ENCODE peak calls at places on chromosome 22, in ten cellular contexts. W, T, B, Z, U, L, X, V, D and J are unnamed samples.

GRCh38 chr22:35150163-35151107 is 84.5 kb downstream of the ISX start:
- DNase-seq in V (peak; percentile 76), Z (peak; percentile 8), W (peak; percentile 94), L (peak; percentile 32), T (peak; percentile 25), D (peak; percentile 75), X (peak; percentile 60), B (no peak), U (peak; percentile 52), J (peak; percentile 30)

GRCh38 chr22:36505998-36506635 is 723 bp downstream of the FOXRED2 start:
- DNase-seq in L (no peak), X (no peak), U (no peak), T (no peak), D (peak; percentile 72), W (no peak), B (no peak), V (no peak), Z (no peak), J (no peak)

GRCh38 chr22:44145544-44145943 is 35.2 kb upstream of the PARVG start:
- DNase-seq in D (peak; percentile 74), V (no peak), X (no peak), T (no peak), U (no peak), W (no peak), B (no peak), L (no peak), Z (no peak), J (no peak)

GRCh38 chr22:46795140-46795539 is 32.7 kb downstream of the TBC1D22A start:
- DNase-seq in T (no peak), B (no peak), W (no peak), D (no peak), L (no peak), V (no peak), Z (no peak), U (no peak), X (peak; percentile 46), J (no peak)

GRCh38 chr22:35198738-35199137 is 58.6 kb upstream of the HMGXB4 start:
- DNase-seq in D (no peak), T (no peak), L (no peak), Z (no peak), V (no peak), B (no peak), W (no peak), X (no peak), U (no peak), J (no peak)

GRCh38 chr22:49601614-49602321 is 225.9 kb downstream of the BRD1 start:
- DNase-seq in B (no peak), X (peak; percentile 23), T (no peak), D (no peak), L (no peak), U (peak; percentile 6), Z (no peak), V (no peak), W (no peak), J (no peak)

GRCh38 chr22:35476341-35476740 is 64.3 kb upstream of the RASD2 start:
- DNase-seq in W (no peak), L (no peak), V (no peak), B (no peak), D (no peak), T (no peak), U (no peak), X (no peak), Z (no peak), J (no peak)

GRCh38 chr22:39577900-39578299 is 7.3 kb downstream of the CACNA1I start:
- DNase-seq in Z (no peak), U (no peak), B (no peak), W (no peak), L (no peak), X (no peak), D (no peak), T (no peak), V (no peak), J (no peak)

GRCh38 chr22:41841085-41841712 is 8.3 kb downstream of the SREBF2 start:
- DNase-seq in V (peak; percentile 19), W (no peak), B (no peak), T (no peak), Z (no peak), U (no peak), X (no peak), L (no peak), D (no peak), J (no peak)

DNA sequence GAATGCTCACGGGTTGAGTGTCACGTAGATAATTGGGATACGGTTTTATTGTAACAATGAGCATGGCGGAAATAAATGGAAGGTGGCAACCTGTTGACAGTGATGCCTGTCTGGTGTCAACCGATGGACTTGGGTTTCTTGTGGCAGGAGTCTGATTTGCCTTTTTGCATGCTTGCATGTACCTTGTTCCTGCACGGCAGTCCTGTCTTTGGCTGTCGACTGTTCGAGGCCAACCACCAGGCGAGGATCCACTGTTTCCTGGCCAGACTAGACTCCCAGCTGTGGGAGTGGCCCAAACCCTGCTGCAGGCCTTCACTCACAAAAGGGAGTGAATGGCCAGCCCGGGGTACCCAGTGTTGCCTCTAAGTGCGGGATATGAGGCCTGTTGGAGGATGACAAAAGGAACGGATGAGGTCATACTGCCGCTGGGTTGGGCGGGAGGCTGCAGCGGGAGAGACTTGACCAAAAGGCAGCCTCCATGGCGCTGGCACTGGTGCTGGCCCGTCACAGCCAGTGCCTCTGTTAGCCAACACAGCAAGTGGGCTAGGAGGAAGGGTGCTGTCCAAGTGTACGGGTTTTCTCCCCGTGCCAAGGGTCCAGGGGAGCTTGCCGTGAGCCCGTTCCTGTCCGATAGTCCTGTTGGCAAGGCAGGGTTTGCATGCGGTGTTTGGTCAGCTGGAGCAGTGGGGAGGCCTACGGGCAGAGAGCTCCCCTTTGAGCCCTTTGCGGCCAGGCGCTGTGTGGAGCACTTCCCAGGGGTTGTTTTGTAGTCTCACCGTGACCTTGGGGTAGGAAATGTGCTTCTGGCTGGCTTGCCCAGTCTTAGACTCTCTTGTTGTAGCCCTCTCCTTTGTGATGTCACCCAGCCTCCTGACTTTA is 974 bp downstream of the DGCR8 start:
- DNase-seq in X (no peak), B (no peak), V (peak; percentile 66), U (peak; percentile 48), L (no peak), W (no peak), D (no peak), T (no peak), Z (no peak), J (no peak)
- H3K27ac ChIP-seq in X (peak overlapping the region; percentile 83), B (no peak overlapping the region), V (peak overlapping the region; percentile 97), U (peak overlapping the region; percentile 72), L (peak overlapping the region; percentile 80), W (peak overlapping the region; percentile 79), D (peak overlapping the region; percentile 94), T (peak overlapping the region; percentile 83), Z (peak overlapping the region; percentile 74), J (peak overlapping the region; percentile 85)

DNA sequence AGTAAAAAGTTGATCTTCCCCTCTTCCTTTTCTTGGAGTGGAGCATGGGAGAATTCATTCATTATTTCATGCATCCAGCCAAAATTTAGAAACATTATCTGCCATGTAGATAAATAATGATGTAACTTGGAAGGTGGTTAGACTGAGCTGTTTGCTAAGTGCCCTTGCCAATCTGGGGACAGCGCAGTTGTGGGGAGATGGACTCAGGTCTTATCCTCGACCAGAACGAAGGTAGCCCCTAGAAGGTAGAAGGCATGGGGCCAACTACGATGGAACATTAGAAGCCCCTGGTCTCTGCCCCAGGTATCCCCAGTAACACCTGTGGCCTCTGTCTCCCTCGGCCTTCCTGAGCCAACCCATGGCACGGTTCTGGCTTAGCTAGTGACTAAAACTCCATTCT is 53.0 kb upstream of the TIMP3 start:
- DNase-seq in X (no peak), D (no peak), U (no peak), L (no peak), B (no peak), Z (no peak), T (no peak), V (no peak), W (no peak), J (no peak)
- H3K4me3 ChIP-seq in X (no peak overlapping the region), D (no peak overlapping the region), U (no peak overlapping the region), L (no peak overlapping the region), B (no peak overlapping the region), Z (no peak overlapping the region), T (no peak overlapping the region), V (no peak overlapping the region), W (no peak overlapping the region), J (no peak overlapping the region)

DNA sequence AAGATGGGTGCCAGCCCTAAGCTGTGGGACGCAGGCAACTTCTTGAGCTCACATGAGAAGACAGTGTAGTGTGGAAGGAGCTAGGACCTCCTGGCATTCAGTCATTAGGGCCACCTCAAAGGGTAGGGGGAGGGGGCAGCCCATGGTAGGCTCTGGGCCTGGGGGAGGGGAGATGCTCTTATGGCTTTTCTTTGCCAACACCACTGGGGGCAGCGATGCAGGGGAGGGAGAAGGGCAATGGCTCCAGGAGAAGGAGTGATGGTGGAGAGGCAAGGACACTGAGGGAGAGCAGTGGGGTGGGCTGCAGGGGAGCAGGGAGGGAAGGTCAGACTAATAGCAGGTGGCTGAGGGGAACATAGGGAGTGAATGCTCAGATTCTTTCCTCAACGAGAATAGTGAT is 63.3 kb upstream of the SUSD2 start:
- DNase-seq in L (no peak), T (no peak), Z (no peak), V (no peak), D (peak; percentile 39), B (no peak), X (no peak), W (peak; percentile 59), U (no peak), J (no peak)
- H3K36me3 ChIP-seq in L (peaks cover 52% of the 10 kb centered on the region), T (peaks cover 81% of the 10 kb centered on the region), Z (peaks cover 62% of the 10 kb centered on the region), V (peaks cover 61% of the 10 kb centered on the region), D (peaks cover 79% of the 10 kb centered on the region), B (peaks cover 13% of the 10 kb centered on the region), X (no peaks in the 10 kb centered on the region), W (peaks cover 10% of the 10 kb centered on the region), U (no peaks in the 10 kb centered on the region), J (peaks cover 67% of the 10 kb centered on the region)

DNA sequence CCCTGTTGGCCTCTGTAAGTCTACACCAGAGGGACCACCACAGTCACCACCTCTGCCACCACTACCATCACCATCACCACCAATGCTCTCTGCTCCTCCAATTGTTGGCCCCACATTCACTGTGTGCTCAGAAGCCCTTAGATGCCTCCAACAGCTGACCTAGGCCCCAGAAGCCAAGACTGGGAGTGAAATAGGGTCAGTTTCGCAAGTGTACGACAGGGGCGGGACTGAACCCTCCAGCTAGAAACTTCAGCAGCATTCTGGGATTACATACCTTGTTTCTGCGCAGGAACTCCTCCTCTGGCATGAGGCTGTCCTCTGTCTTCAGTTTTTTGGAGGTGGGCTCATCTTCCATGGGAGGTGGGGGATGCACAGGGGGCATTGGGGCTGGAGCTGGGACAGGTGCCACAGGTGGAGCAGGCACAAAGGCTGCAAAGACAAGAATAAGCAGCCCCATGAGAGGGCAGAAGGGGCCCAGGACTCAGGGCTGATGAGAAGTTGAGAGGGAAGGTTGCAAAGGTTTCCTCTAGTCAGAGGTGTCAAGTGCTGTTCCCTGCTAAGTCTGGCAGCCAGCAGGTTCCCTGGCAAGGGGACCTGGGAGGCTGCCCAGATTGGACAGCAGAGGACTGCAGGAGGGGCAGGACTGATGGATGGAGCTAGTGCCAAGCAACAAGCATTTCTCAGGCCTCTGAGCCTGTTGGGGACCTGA is 10.2 kb upstream of the TBC1D10A start:
- DNase-seq in Z (no peak), T (no peak), W (no peak), D (peak; percentile 71), X (peak; percentile 69), U (no peak), B (no peak), L (no peak), V (peak; percentile 37), J (no peak)
- H3K27ac ChIP-seq in Z (no peak overlapping the region), T (no peak overlapping the region), W (no peak overlapping the region), D (peak overlapping the region; percentile 54), X (no peak overlapping the region), U (no peak overlapping the region), B (no peak overlapping the region), L (no peak overlapping the region), V (no peak overlapping the region), J (no peak overlapping the region)